ENCODE peak calls at places on chromosomes 6 and 20, in ten cellular contexts. H, G, A, R, X, F, Z, M, Y and U are unnamed samples.

GRCh38 chr6:70299456-70299855 is 3.4 kb downstream of the COL9A1 start:
- DNase-seq in H (no peak), G (no peak), A (no peak), R (no peak), X (no peak), F (no peak), Z (no peak), M (no peak), Y (peak; percentile 45), U (peak; percentile 2)

GRCh38 chr20:62741701-62742491 is 33.3 kb downstream of the NTSR1 start:
- DNase-seq in H (no peak), G (no peak), A (no peak), R (no peak), X (peak; percentile 70), F (peak; percentile 51), Z (no peak), M (no peak), Y (no peak), U (no peak)

GRCh38 chr6:116507324-116507723 is 4.1 kb upstream of the CALHM5 start:
- DNase-seq in H (no peak), G (no peak), A (no peak), R (no peak), X (no peak), F (no peak), Z (no peak), M (peak; percentile 9), Y (peak; percentile 77), U (peak; percentile 77)

GRCh38 chr6:39476151-39476550 is 153.6 kb upstream of the KCNK16 start:
- DNase-seq in H (no peak), G (no peak), A (no peak), R (no peak), X (no peak), F (no peak), Z (no peak), M (no peak), Y (no peak), U (no peak)

GRCh38 chr6:15810618-15811017 is 147.8 kb upstream of the DTNBP1 start:
- DNase-seq in H (no peak), G (no peak), A (no peak), R (no peak), X (no peak), F (no peak), Z (no peak), M (no peak), Y (no peak), U (no peak)

GRCh38 chr6:33632603-33633039 is 11.5 kb downstream of the ITPR3 start:
- DNase-seq in H (no peak), G (no peak), A (no peak), R (no peak), X (peak; percentile 81), F (no peak), Z (no peak), M (no peak), Y (peak; percentile 52), U (no peak)

GRCh38 chr20:63976980-63977391 is 2.5 kb downstream of the SAMD10 start:
- DNase-seq in H (no peak), G (peak; percentile 8), A (no peak), R (no peak), X (no peak), F (no peak), Z (no peak), M (no peak), Y (no peak), U (no peak)

GRCh38 chr6:158815379-158815724 is 3.8 kb downstream of the EZR start:
- DNase-seq in H (no peak), G (no peak), A (no peak), R (no peak), X (no peak), F (no peak), Z (no peak), M (no peak), Y (no peak), U (no peak)

GRCh38 chr6:121780325-121781313 is 345.2 kb downstream of the GJA1 start:
- DNase-seq in H (no peak), G (peak; percentile 76), A (no peak), R (no peak), X (peak; percentile 91), F (peak; percentile 59), Z (no peak), M (peak; percentile 98), Y (peak; percentile 94), U (peak; percentile 96)

GRCh38 chr6:99458319-99458718 is 33.2 kb upstream of the PNISR start:
- DNase-seq in H (no peak), G (no peak), A (no peak), R (peak; percentile 13), X (no peak), F (no peak), Z (no peak), M (peak; percentile 29), Y (peak; percentile 64), U (peak; percentile 27)

GRCh38 chr6:37368961-37369320 is 15.2 kb downstream of the RNF8 start:
- DNase-seq in H (no peak), G (no peak), A (no peak), R (no peak), X (no peak), F (no peak), Z (no peak), M (no peak), Y (no peak), U (no peak)

GRCh38 chr6:167492096-167492449 is 167.2 kb downstream of the TTLL2 start:
- DNase-seq in H (no peak), G (peak; percentile 45), A (no peak), R (no peak), X (no peak), F (peak; percentile 73), Z (no peak), M (no peak), Y (no peak), U (no peak)

GRCh38 chr20:52130406-52130805 is 61.2 kb downstream of the ZFP64 start:
- DNase-seq in H (no peak), G (no peak), A (no peak), R (no peak), X (no peak), F (no peak), Z (no peak), M (no peak), Y (peak; percentile 54), U (no peak)

GRCh38 chr20:44648579-44648978 is 2.9 kb downstream of the ADA start:
- DNase-seq in H (no peak), G (no peak), A (no peak), R (no peak), X (no peak), F (no peak), Z (no peak), M (no peak), Y (no peak), U (no peak)

GRCh38 chr20:1688886-1689538 is 31.4 kb upstream of the SIRPG start:
- DNase-seq in H (no peak), G (no peak), A (no peak), R (no peak), X (no peak), F (no peak), Z (no peak), M (no peak), Y (no peak), U (no peak)

GRCh38 chr6:88761237-88762031 is 202.0 kb downstream of the RNGTT start:
- DNase-seq in H (no peak), G (no peak), A (no peak), R (no peak), X (no peak), F (no peak), Z (no peak), M (no peak), Y (no peak), U (no peak)

GRCh38 chr6:122676688-122677087 is 66.5 kb downstream of the PKIB start:
- DNase-seq in H (no peak), G (no peak), A (no peak), R (no peak), X (no peak), F (no peak), Z (no peak), M (no peak), Y (no peak), U (no peak)

GRCh38 chr20:18255526-18255925 is 32.8 kb upstream of the ZNF133 start:
- DNase-seq in H (no peak), G (no peak), A (no peak), R (no peak), X (no peak), F (no peak), Z (no peak), M (no peak), Y (no peak), U (no peak)

GRCh38 chr6:11337306-11337705 is 104.8 kb upstream of the NEDD9 start:
- DNase-seq in H (no peak), G (no peak), A (no peak), R (no peak), X (no peak), F (no peak), Z (no peak), M (no peak), Y (no peak), U (no peak)

DNA sequence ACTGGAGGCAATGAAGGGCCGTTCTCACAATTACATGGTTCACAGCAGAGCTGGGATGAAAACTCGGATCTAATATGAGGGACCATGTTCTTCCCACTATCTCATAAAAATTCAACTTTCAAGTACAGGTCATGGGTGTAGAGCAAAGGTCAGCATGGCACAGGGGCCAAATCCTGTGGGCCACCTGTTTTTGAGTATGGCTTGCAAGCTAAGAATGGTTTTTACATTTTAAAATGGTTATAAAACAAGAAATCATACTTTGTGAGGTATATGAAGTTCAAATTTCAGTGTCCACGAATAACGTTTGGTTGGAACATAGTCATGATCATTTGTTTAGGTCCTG is 4.6 kb downstream of the MAP3K5 start:
- DNase-seq in H (no peak), G (no peak), A (no peak), R (no peak), X (no peak), F (no peak), Z (no peak), M (no peak), Y (no peak), U (no peak)
- H3K4me3 ChIP-seq in H (no peak overlapping the region), G (no peak overlapping the region), A (no peak overlapping the region), R (no peak overlapping the region), X (no peak overlapping the region), F (peak overlapping the region; percentile 3), Z (peak overlapping the region; percentile 16), M (no peak overlapping the region), Y (no peak overlapping the region), U (no peak overlapping the region)

GRCh38 chr20:23746321-23746720 is 4.4 kb downstream of the CST1 start:
- DNase-seq in H (no peak), G (no peak), A (no peak), R (no peak), X (no peak), F (no peak), Z (no peak), M (no peak), Y (no peak), U (no peak)
- H3K4me3 ChIP-seq in H (no peak overlapping the region), G (no peak overlapping the region), A (no peak overlapping the region), R (no peak overlapping the region), X (no peak overlapping the region), F (no peak overlapping the region), Z (no peak overlapping the region), M (no peak overlapping the region), Y (no peak overlapping the region), U (no peak overlapping the region)

GRCh38 chr6:14037402-14038277 is 79.9 kb upstream of the CD83 start:
- DNase-seq in H (no peak), G (no peak), A (no peak), R (no peak), X (no peak), F (no peak), Z (no peak), M (peak; percentile 84), Y (peak; percentile 76), U (peak; percentile 75)
- H3K4me3 ChIP-seq in H (no peak overlapping the region), G (no peak overlapping the region), A (no peak overlapping the region), R (no peak overlapping the region), X (no peak overlapping the region), F (no peak overlapping the region), Z (no peak overlapping the region), M (peak overlapping the region; percentile 1), Y (peak overlapping the region; percentile 7), U (peak overlapping the region; percentile 14)

GRCh38 chr6:105985816-105986632 is 100.1 kb upstream of the PRDM1 start:
- DNase-seq in H (no peak), G (no peak), A (peak; percentile 36), R (no peak), X (no peak), F (no peak), Z (no peak), M (no peak), Y (peak; percentile 27), U (no peak)
- H3K4me3 ChIP-seq in H (no peak overlapping the region), G (no peak overlapping the region), A (peak overlapping the region; percentile 62), R (no peak overlapping the region), X (no peak overlapping the region), F (no peak overlapping the region), Z (no peak overlapping the region), M (no peak overlapping the region), Y (no peak overlapping the region), U (no peak overlapping the region)